ENCODE peak calls at places on chromosomes 1 and 21, in ten cellular contexts. U is nephron progenitor cell, G is neural crest cell, P is testis, X is adrenal gland, B is left ventricle myocardium inferior, V is right atrium auricular region, N is psoas muscle, F is MM.1S, C is heart right ventricle. H is an unnamed sample.
A peak's percentile ranks its signal among the peaks of the same experiment; 100 is the strongest.

GRCh38 chr1:153553691-153554608 is 4.9 kb upstream of the S100A3 start:
- DNase-seq in B (no peak), P (no peak), G (no peak), X (no peak), F (no peak), N (peak; percentile 26), V (no peak), U (no peak), C (no peak), H (no peak)

GRCh38 chr1:62271137-62271536 is 48.1 kb downstream of the KANK4 start:
- DNase-seq in G (no peak), F (no peak), U (no peak), B (no peak), V (no peak), C (no peak), X (no peak), P (no peak), N (no peak), H (no peak)

GRCh38 chr1:201826830-201827229 is 2.1 kb upstream of the IPO9 start:
- DNase-seq in N (no peak), P (no peak), B (no peak), C (no peak), U (peak; percentile 13), F (no peak), V (no peak), G (no peak), X (no peak), H (no peak)

GRCh38 chr1:154998818-154999650 is 3.6 kb upstream of the ZBTB7B start:
- DNase-seq in U (peak; percentile 82), X (peak; percentile 72), P (peak; percentile 70), V (no peak), C (peak; percentile 69), G (peak; percentile 74), B (peak; percentile 72), F (peak; percentile 92), N (peak; percentile 80), H (no peak)

GRCh38 chr1:155242805-155243358 is 12.4 kb downstream of the ENTREP3 start:
- DNase-seq in C (no peak), U (no peak), P (no peak), X (no peak), B (no peak), N (no peak), V (no peak), G (no peak), F (no peak), H (no peak)

GRCh38 chr1:7536891-7537591 is 234.1 kb upstream of the VAMP3 start:
- DNase-seq in P (no peak), F (no peak), V (no peak), X (no peak), B (peak; percentile 11), C (no peak), G (no peak), N (peak; percentile 28), U (peak; percentile 48), H (no peak)

GRCh38 chr1:155973723-155974122 is 4.6 kb downstream of the ARHGEF2 start:
- DNase-seq in X (no peak), U (no peak), C (no peak), V (no peak), B (no peak), N (no peak), G (no peak), F (no peak), P (no peak), H (no peak)

GRCh38 chr1:234515411-234515810 is 36.4 kb upstream of the TARBP1 start:
- DNase-seq in P (no peak), U (no peak), X (no peak), C (no peak), B (no peak), G (no peak), V (no peak), F (no peak), N (no peak), H (no peak)

GRCh38 chr1:181676269-181676668 is 193.0 kb downstream of the CACNA1E start:
- DNase-seq in P (peak; percentile 35), V (no peak), X (no peak), N (no peak), G (peak; percentile 33), B (no peak), U (peak; percentile 30), F (peak; percentile 64), C (no peak), H (no peak)

GRCh38 chr21:43913928-43914327 is 48.9 kb downstream of the AGPAT3 start:
- DNase-seq in N (no peak), C (peak; percentile 61), F (no peak), U (no peak), B (no peak), P (no peak), X (peak; percentile 77), V (no peak), G (no peak), H (no peak)

GRCh38 chr1:184801503-184801902 is 46.8 kb upstream of the EDEM3 start:
- DNase-seq in X (peak; percentile 59), N (no peak), F (no peak), G (no peak), P (no peak), C (no peak), V (no peak), U (no peak), B (no peak), H (no peak)

GRCh38 chr1:25757151-25757845 is 42.7 kb upstream of the SELENON start:
- DNase-seq in G (no peak), P (no peak), C (no peak), U (no peak), N (no peak), X (no peak), B (no peak), F (no peak), V (no peak), H (no peak)

GRCh38 chr1:211842518-211842917 is 12.0 kb upstream of the LPGAT1 start:
- DNase-seq in G (no peak), U (no peak), F (no peak), B (no peak), X (no peak), V (no peak), P (no peak), N (no peak), C (no peak), H (no peak)

GRCh38 chr1:234776256-234776874 is 166.4 kb upstream of the IRF2BP2 start:
- DNase-seq in X (no peak), B (no peak), N (no peak), F (no peak), U (no peak), V (peak; percentile 60), G (no peak), P (no peak), C (no peak), H (no peak)

GRCh38 chr1:110212165-110213142 is 2.3 kb downstream of the KCNC4 start:
- DNase-seq in X (no peak), V (no peak), G (no peak), C (no peak), U (peak; percentile 27), P (no peak), B (no peak), N (no peak), F (no peak), H (no peak)

GRCh38 chr1:115373305-115373704 is 35.3 kb upstream of the NGF start:
- DNase-seq in P (no peak), F (no peak), G (no peak), U (no peak), N (no peak), V (no peak), X (no peak), B (no peak), C (no peak), H (no peak)

GRCh38 chr1:170086399-170087032 is 12.0 kb upstream of the KIFAP3 start:
- DNase-seq in N (no peak), F (no peak), G (no peak), X (no peak), V (no peak), U (no peak), B (no peak), P (no peak), C (no peak), H (no peak)

GRCh38 chr1:78619803-78620579 is at the start of gene IFI44L:
- DNase-seq in P (peak; percentile 37), C (peak; percentile 57), N (peak; percentile 53), U (no peak), V (no peak), G (no peak), X (peak; percentile 52), B (peak; percentile 27), F (peak; percentile 87), H (no peak)

DNA sequence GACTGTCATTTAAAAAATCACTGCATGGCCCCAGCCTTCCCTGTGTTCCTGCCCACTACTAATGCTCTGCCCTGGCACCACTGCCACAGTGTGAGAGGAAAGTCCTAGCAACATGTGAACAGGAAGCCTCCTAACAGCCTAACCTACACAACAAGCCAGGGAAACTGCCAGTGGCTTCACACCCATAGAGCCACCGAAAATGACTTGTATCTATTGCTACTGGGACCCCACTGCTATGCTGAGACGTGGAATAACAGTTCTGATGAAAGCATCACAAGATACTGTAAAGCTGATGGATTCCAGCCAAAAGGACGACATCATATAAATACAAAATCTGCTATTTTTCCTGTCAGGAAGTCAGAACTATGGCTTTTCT is 74.9 kb downstream of the JAK1 start:
- DNase-seq in F (no peak), P (no peak), C (no peak), G (no peak), B (no peak), X (no peak), U (no peak), N (no peak), V (no peak), H (peak; percentile 44)
- TF ChIP-seq CTCF in F (no peak), P (no peak), C (no peak), G (no peak), B (no peak), X (no peak), U (no peak), N (no peak), V (no peak), H (no peak)

GRCh38 chr1:84382127-84382526 is 16.2 kb upstream of the DNASE2B start:
- DNase-seq in V (no peak), X (no peak), U (no peak), B (no peak), C (no peak), F (no peak), P (no peak), G (no peak), N (no peak), H (no peak)
- TF ChIP-seq CTCF in V (no peak), X (no peak), U (no peak), B (no peak), C (no peak), F (no peak), P (no peak), G (no peak), N (no peak), H (no peak)

DNA sequence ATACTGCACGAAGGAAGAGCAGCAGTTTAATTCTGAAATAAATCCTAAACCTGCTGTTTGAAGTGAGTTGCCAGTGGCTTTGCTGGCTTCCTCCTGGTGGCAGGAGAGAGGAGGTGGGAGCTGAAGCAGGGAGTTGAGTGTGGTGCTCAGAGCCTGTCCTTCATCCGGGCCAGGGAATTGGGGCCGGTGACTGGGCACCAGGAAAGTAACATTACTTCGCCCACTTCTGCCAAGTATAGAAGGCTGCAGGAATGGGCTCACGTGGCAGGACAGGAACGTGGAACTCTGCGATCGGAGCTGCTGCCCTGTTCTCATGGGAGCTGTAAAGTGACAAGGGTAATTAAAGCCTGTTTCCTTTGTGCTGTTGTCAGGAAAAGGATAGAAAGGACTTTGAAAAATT is 8.7 kb downstream of the TOR3A start:
- DNase-seq in F (no peak), X (peak; percentile 55), V (no peak), U (no peak), B (no peak), G (no peak), C (peak; percentile 25), P (no peak), N (peak; percentile 68), H (no peak)
- TF ChIP-seq CTCF in F (no peak), X (peak; percentile 11), V (no peak), U (no peak), B (peak; percentile 47), G (no peak), C (no peak), P (no peak), N (peak; percentile 11), H (no peak)

GRCh38 chr1:229596961-229597699 is 28.8 kb downstream of the TAF5L start:
- DNase-seq in X (no peak), G (no peak), U (no peak), C (peak; percentile 72), F (no peak), B (peak; percentile 65), N (peak; percentile 76), P (no peak), V (peak; percentile 80), H (no peak)
- TF ChIP-seq CTCF in X (no peak), G (no peak), U (no peak), C (no peak), F (no peak), B (peak; percentile 48), N (peak; percentile 23), P (no peak), V (no peak), H (no peak)